ENCODE peak calls at places on chromosome 15, in ten cellular contexts. X is thoracic aorta, R is GM13977, B is breast epithelium, F is MCF 10A, M is right lobe of liver, U is tibial artery, Z is heart right ventricle, A is foreskin fibroblast, S is OCI-LY7. Q is an unnamed sample.

GRCh38 chr15:86336051-86336788 is 256.5 kb downstream of the AGBL1 start:
- DNase-seq in U (no peak), A (peak), F (peak), S (no peak), B (no peak), X (no peak), M (no peak), R (no peak), Z (no peak), Q (no peak)

GRCh38 chr15:99446565-99447496 is 119.0 kb upstream of the MEF2A start:
- DNase-seq in S (no peak), M (no peak), R (no peak), A (no peak), F (no peak), Z (peak), B (no peak), X (no peak), U (no peak), Q (no peak)

GRCh38 chr15:90667063-90667754 is 49.9 kb upstream of the BLM start:
- DNase-seq in X (no peak), M (no peak), B (no peak), U (peak), A (peak), S (no peak), F (peak), R (no peak), Z (no peak), Q (no peak)

GRCh38 chr15:53976844-53977392 is 1.3 kb upstream of the UNC13C start:
- DNase-seq in B (peak), F (peak), A (no peak), X (no peak), Z (no peak), S (no peak), U (peak), R (no peak), M (no peak), Q (no peak)

GRCh38 chr15:63277893-63278505 is 594 bp downstream of the APH1B start:
- DNase-seq in B (no peak), S (no peak), X (no peak), R (no peak), U (no peak), F (no peak), M (no peak), A (peak), Z (no peak), Q (no peak)

GRCh38 chr15:68655686-68656437 is 77.1 kb downstream of the CORO2B start:
- DNase-seq in M (no peak), F (no peak), Z (no peak), B (peak), R (no peak), A (no peak), S (no peak), U (peak), X (no peak), Q (no peak)

GRCh38 chr15:31217566-31218270 is 108.9 kb upstream of the KLF13 start:
- DNase-seq in M (no peak), Z (no peak), X (no peak), U (no peak), R (no peak), S (no peak), F (no peak), B (no peak), A (no peak), Q (no peak)

GRCh38 chr15:80476036-80476435 is 71.9 kb downstream of the ARNT2 start:
- DNase-seq in B (no peak), R (no peak), Z (no peak), A (no peak), S (no peak), U (no peak), X (no peak), F (no peak), M (no peak), Q (no peak)

GRCh38 chr15:41561777-41562145 is 2.7 kb downstream of the TYRO3 start:
- DNase-seq in M (no peak), F (no peak), U (no peak), Z (no peak), R (no peak), A (peak), X (no peak), B (no peak), S (no peak), Q (peak)

GRCh38 chr15:79179108-79179561 is 88.6 kb upstream of the RASGRF1 start:
- DNase-seq in X (no peak), Z (no peak), S (no peak), M (no peak), A (peak), R (no peak), B (no peak), F (peak), U (no peak), Q (peak)

GRCh38 chr15:36977620-36978610 is 122.4 kb downstream of the MEIS2 start:
- DNase-seq in X (no peak), B (no peak), Z (no peak), S (no peak), A (no peak), M (no peak), R (no peak), F (no peak), U (no peak), Q (no peak)

GRCh38 chr15:68367992-68368391 is 64.0 kb downstream of the ITGA11 start:
- DNase-seq in A (no peak), U (no peak), S (no peak), R (no peak), Z (peak), B (no peak), M (no peak), X (no peak), F (no peak), Q (no peak)

GRCh38 chr15:89912674-89913396 is at the start of gene ARPIN:
- DNase-seq in Z (peak), R (no peak), X (no peak), F (peak), B (peak), U (peak), S (no peak), M (peak), A (peak), Q (peak)

GRCh38 chr15:36964626-36965025 is 135.7 kb downstream of the MEIS2 start:
- DNase-seq in S (no peak), A (no peak), R (no peak), X (no peak), F (no peak), M (no peak), Z (no peak), U (no peak), B (no peak), Q (no peak)

GRCh38 chr15:80906159-80906775 is 83.4 kb downstream of the MESD start:
- DNase-seq in Z (no peak), U (no peak), F (peak), B (peak), A (peak), S (no peak), X (no peak), M (no peak), R (no peak), Q (no peak)

GRCh38 chr15:23857028-23857641 is 170.0 kb upstream of the NDN start:
- DNase-seq in X (no peak), M (no peak), S (no peak), U (no peak), R (no peak), B (no peak), Z (peak), F (no peak), A (peak), Q (peak)

GRCh38 chr15:34850121-34850520 is 54.8 kb upstream of the ACTC1 start:
- DNase-seq in X (no peak), A (no peak), M (no peak), R (no peak), S (no peak), U (no peak), Z (no peak), F (peak), B (no peak), Q (no peak)

GRCh38 chr15:60905587-60905986 is 323.5 kb downstream of the RORA start:
- DNase-seq in R (no peak), S (no peak), F (peak), Z (no peak), M (no peak), X (no peak), B (no peak), U (no peak), A (no peak), Q (no peak)

GRCh38 chr15:29669823-29670222 is 152.4 kb downstream of the TJP1 start:
- DNase-seq in X (no peak), R (no peak), A (peak), Z (no peak), U (no peak), B (no peak), M (no peak), F (peak), S (no peak), Q (no peak)

GRCh38 chr15:75335705-75336355 is at the start of gene COMMD4:
- DNase-seq in X (peak), M (peak), Z (peak), B (peak), S (peak), F (peak), U (peak), R (peak), A (peak), Q (peak)

GRCh38 chr15:21267231-21267630 is 173.1 kb downstream of the POTEB3 start:
- DNase-seq in Z (no peak), B (no peak), X (no peak), U (no peak), R (no peak), F (no peak), M (no peak), S (no peak), A (no peak), Q (no peak)

GRCh38 chr15:85137507-85138175 is 156.0 kb downstream of the PDE8A start:
- DNase-seq in F (no peak), M (no peak), B (no peak), R (no peak), S (no peak), U (no peak), X (no peak), Z (no peak), A (no peak), Q (no peak)

GRCh38 chr15:75659928-75660645 is 12.4 kb downstream of the SNX33 start:
- DNase-seq in M (no peak), R (no peak), U (no peak), X (no peak), S (no peak), B (no peak), F (no peak), A (peak), Z (no peak), Q (no peak)

GRCh38 chr15:26971303-26972018 is 480 bp downstream of the GABRG3 start:
- DNase-seq in B (no peak), S (no peak), M (no peak), X (no peak), F (no peak), Z (no peak), R (no peak), A (no peak), U (no peak), Q (no peak)

GRCh38 chr15:26970712-26971210 is at the start of gene GABRG3:
- DNase-seq in Z (no peak), F (no peak), A (no peak), B (no peak), U (no peak), X (no peak), S (no peak), M (no peak), R (no peak), Q (no peak)

GRCh38 chr15:26972636-26973035 is 1.7 kb downstream of the GABRG3 start:
- DNase-seq in R (no peak), U (no peak), A (no peak), F (no peak), S (no peak), M (no peak), X (no peak), B (no peak), Z (no peak), Q (no peak)

GRCh38 chr15:26974120-26974780 is 3.3 kb downstream of the GABRG3 start:
- DNase-seq in X (no peak), F (no peak), U (no peak), Z (no peak), A (peak), R (no peak), B (no peak), M (no peak), S (peak), Q (no peak)
- TF ChIP-seq CTCF in X (no peak), F (no peak), U (no peak), Z (peak), A (peak), R (no peak), B (no peak), M (no peak), S (peak), Q (no peak)

GRCh38 chr15:39478996-39479395 is 101.9 kb upstream of the THBS1 start:
- DNase-seq in S (no peak), F (no peak), M (no peak), U (no peak), R (no peak), X (no peak), A (no peak), Z (no peak), B (no peak), Q (no peak)

GRCh38 chr15:39479916-39480315 is 101.0 kb upstream of the THBS1 start:
- DNase-seq in F (peak), X (no peak), B (no peak), S (no peak), M (no peak), R (no peak), U (no peak), A (peak), Z (no peak), Q (no peak)

GRCh38 chr15:39472661-39473657 is 107.9 kb upstream of the THBS1 start:
- DNase-seq in B (no peak), R (no peak), Z (peak), X (peak), F (no peak), A (peak), S (no peak), M (peak), U (peak), Q (no peak)

GRCh38 chr15:39471791-39472190 is 109.1 kb upstream of the THBS1 start:
- DNase-seq in Z (no peak), R (no peak), X (no peak), B (no peak), U (no peak), S (no peak), A (no peak), M (no peak), F (no peak), Q (no peak)

DNA sequence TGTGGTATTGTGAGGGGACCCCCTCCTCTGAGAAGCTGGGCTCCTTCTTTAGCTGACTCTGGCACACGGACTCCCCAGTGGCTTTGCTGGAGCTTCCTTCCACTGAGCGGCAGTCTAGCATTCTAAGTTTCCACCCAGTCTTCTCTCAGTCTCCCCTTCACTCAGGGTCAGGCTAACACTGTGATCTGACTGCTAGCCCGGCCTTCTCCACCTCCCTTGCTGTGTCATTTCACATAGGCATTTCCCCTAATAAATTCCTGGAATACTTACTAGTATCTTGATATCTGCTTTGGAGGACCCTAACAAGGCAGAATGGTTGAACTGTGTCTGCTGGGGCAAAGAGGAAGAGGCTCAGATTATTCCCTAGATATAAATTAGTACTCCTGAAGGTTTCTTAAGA is 106.2 kb upstream of the THBS1 start:
- DNase-seq in S (no peak), X (no peak), U (no peak), R (no peak), B (no peak), F (no peak), Z (no peak), A (no peak), M (no peak), Q (no peak)
- TF ChIP-seq CTCF in S (no peak), X (no peak), U (no peak), R (no peak), B (no peak), F (no peak), Z (no peak), A (peak), M (no peak), Q (no peak)

GRCh38 chr15:57538822-57539221 is 52.9 kb upstream of the MYZAP start:
- DNase-seq in Z (no peak), B (no peak), S (no peak), A (no peak), X (no peak), R (no peak), F (no peak), M (no peak), U (no peak), Q (no peak)

GRCh38 chr15:57537951-57538506 is 53.7 kb upstream of the MYZAP start:
- DNase-seq in S (no peak), B (no peak), X (no peak), U (no peak), F (no peak), Z (no peak), R (no peak), M (no peak), A (no peak), Q (peak)

GRCh38 chr15:57534279-57534678 is 57.4 kb upstream of the MYZAP start:
- DNase-seq in F (no peak), B (no peak), S (no peak), Z (peak), U (no peak), R (no peak), X (no peak), A (no peak), M (no peak), Q (peak)

GRCh38 chr15:57540736-57541135 is 51.0 kb upstream of the MYZAP start:
- DNase-seq in S (no peak), F (no peak), B (no peak), Z (no peak), A (no peak), M (no peak), U (no peak), X (no peak), R (peak), Q (no peak)

DNA sequence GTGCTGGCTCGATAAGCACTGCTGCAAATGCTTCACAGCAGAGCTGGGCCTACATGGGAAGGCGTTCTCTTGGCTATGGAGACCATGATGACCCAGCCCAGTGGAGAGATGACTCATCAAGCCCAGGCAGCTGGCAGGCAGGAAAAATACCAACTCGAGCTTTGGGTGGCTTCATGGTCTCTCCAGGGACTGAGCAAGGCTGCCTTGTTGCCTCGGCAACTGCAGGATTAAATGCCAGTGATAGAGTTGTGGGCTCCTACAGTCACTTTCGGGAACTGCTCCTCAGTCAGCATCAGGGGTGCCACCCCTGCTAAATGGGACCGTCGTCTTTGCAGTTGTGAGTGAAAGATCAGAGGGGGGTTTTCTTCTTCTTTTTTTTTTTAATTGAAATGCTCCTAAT is 54.6 kb upstream of the MYZAP start:
- DNase-seq in M (no peak), U (peak), A (peak), F (peak), S (no peak), R (no peak), Z (no peak), X (peak), B (no peak), Q (peak)
- TF ChIP-seq CTCF in M (no peak), U (peak), A (no peak), F (no peak), S (no peak), R (no peak), Z (no peak), X (peak), B (no peak), Q (peak)

GRCh38 chr15:72919936-72920455 is 132.3 kb upstream of the NEO1 start:
- DNase-seq in U (no peak), X (no peak), Z (no peak), S (no peak), R (no peak), B (no peak), A (no peak), F (no peak), M (no peak), Q (no peak)

GRCh38 chr15:72927451-72927850 is 124.8 kb upstream of the NEO1 start:
- DNase-seq in R (no peak), A (no peak), X (no peak), M (no peak), U (no peak), Z (no peak), F (no peak), B (no peak), S (no peak), Q (no peak)

GRCh38 chr15:72925661-72926060 is 126.6 kb upstream of the NEO1 start:
- DNase-seq in F (no peak), R (no peak), S (no peak), B (no peak), Z (no peak), U (no peak), X (no peak), A (no peak), M (no peak), Q (peak)

GRCh38 chr15:72923304-72923703 is 129.0 kb upstream of the NEO1 start:
- DNase-seq in R (no peak), A (no peak), F (no peak), M (no peak), S (no peak), X (no peak), B (no peak), U (no peak), Z (no peak), Q (no peak)
- TF ChIP-seq CTCF in R (no peak), A (no peak), F (no peak), M (no peak), S (no peak), X (no peak), B (no peak), U (no peak), Z (no peak), Q (no peak)